ENCODE peak calls at places on chromosomes 11 and 22, in five cellular contexts. B, P, T, U and K are unnamed samples.

GRCh38 chr22:30238661-30239420 is 7.7 kb downstream of the LIF start:
- DNase-seq in B (no peak), P (peak; percentile 79), T (no peak), U (peak; percentile 59), K (no peak)

GRCh38 chr11:68798221-68798813 is 43.4 kb downstream of the CPT1A start:
- DNase-seq in B (peak; percentile 35), P (no peak), T (no peak), U (no peak), K (peak; percentile 54)

GRCh38 chr11:64877390-64878222 is 815 bp downstream of the EHD1 start:
- DNase-seq in B (no peak), P (no peak), T (no peak), U (no peak), K (no peak)

GRCh38 chr22:43275545-43275981 is 67.6 kb downstream of the SCUBE1 start:
- DNase-seq in B (no peak), P (no peak), T (no peak), U (no peak), K (no peak)

GRCh38 chr11:120532511-120533196 is 21.1 kb downstream of the GRIK4 start:
- DNase-seq in B (no peak), P (no peak), T (no peak), U (peak; percentile 70), K (no peak)

GRCh38 chr11:47607380-47607779 is 13.2 kb upstream of the C1QTNF4 start:
- DNase-seq in B (no peak), P (peak; percentile 69), T (no peak), U (no peak), K (no peak)

GRCh38 chr22:49204599-49205214 is 623.0 kb downstream of the BRD1 start:
- DNase-seq in B (no peak), P (no peak), T (no peak), U (no peak), K (no peak)

GRCh38 chr22:50157976-50158375 is 12.6 kb upstream of the PANX2 start:
- DNase-seq in B (no peak), P (no peak), T (no peak), U (no peak), K (no peak)

GRCh38 chr11:12243511-12243910 is 133.1 kb downstream of the MICAL2 start:
- DNase-seq in B (no peak), P (no peak), T (no peak), U (no peak), K (no peak)

GRCh38 chr11:68099474-68100405 is 21.4 kb downstream of the CHKA start:
- DNase-seq in B (no peak), P (peak; percentile 53), T (no peak), U (peak; percentile 87), K (no peak)

GRCh38 chr22:25475554-25476022 is 88.9 kb upstream of the GRK3 start:
- DNase-seq in B (no peak), P (peak; percentile 35), T (no peak), U (peak; percentile 27), K (peak; percentile 82)

GRCh38 chr11:115384236-115384635 is 120.0 kb downstream of the CADM1 start:
- DNase-seq in B (no peak), P (no peak), T (no peak), U (no peak), K (no peak)

GRCh38 chr11:92941676-92942571 is 27.5 kb upstream of the MTNR1B start:
- DNase-seq in B (no peak), P (no peak), T (peak; percentile 40), U (peak; percentile 19), K (peak; percentile 61)

GRCh38 chr22:23762866-23763578 is at the start of gene C22orf15:
- DNase-seq in B (no peak), P (no peak), T (no peak), U (no peak), K (peak; percentile 94)

GRCh38 chr11:26186389-26186788 is 145.5 kb upstream of the ANO3 start:
- DNase-seq in B (no peak), P (no peak), T (no peak), U (no peak), K (no peak)

GRCh38 chr22:49951986-49952896 is 8.3 kb upstream of the PIM3 start:
- DNase-seq in B (no peak), P (no peak), T (no peak), U (no peak), K (no peak)

GRCh38 chr11:92866679-92867282 is 102.7 kb upstream of the MTNR1B start:
- DNase-seq in B (no peak), P (peak; percentile 33), T (no peak), U (no peak), K (no peak)

GRCh38 chr11:5831196-5831829 is 10.4 kb downstream of the OR52E6 start:
- DNase-seq in B (no peak), P (no peak), T (no peak), U (no peak), K (peak; percentile 9)

GRCh38 chr11:95067828-95068244 is 1.1 kb downstream of the SRSF8 start:
- DNase-seq in B (no peak), P (peak; percentile 33), T (no peak), U (no peak), K (no peak)

GRCh38 chr11:56885182-56885581 is 103.5 kb upstream of the OR5AK2 start:
- DNase-seq in B (no peak), P (no peak), T (no peak), U (no peak), K (no peak)

GRCh38 chr22:39873963-39874362 is 19.6 kb downstream of the ENTHD1 start:
- DNase-seq in B (no peak), P (no peak), T (no peak), U (no peak), K (no peak)

GRCh38 chr11:123783536-123783935 is 22.6 kb downstream of the OR6M1 start:
- DNase-seq in B (no peak), P (no peak), T (no peak), U (no peak), K (no peak)

DNA sequence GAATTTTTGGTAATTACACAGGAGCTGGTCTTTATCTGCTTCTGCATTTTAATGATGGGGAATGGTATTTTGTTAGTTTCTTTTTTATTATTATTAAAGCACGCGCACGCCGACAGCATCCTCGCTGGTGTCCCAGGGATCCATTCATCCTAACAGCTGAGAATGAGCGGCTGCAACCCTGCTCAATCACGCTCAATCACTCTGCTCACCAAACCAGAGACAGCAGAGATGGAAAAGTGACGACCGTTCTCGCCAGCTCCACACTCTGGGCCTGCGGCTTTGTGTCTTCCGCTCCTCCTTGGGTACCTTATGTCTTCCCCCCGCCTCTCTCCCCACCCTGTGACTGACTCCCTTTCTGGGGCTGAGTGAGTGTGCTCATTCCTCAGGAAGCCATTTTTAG is 84.5 kb downstream of the DSCAML1 start:
- DNase-seq in B (no peak), P (peak; percentile 2), T (no peak), U (no peak), K (no peak)
- H3K27ac ChIP-seq in B (no peak overlapping the region), P (no peak overlapping the region), T (no peak overlapping the region), U (no peak overlapping the region), K (no peak overlapping the region)

DNA sequence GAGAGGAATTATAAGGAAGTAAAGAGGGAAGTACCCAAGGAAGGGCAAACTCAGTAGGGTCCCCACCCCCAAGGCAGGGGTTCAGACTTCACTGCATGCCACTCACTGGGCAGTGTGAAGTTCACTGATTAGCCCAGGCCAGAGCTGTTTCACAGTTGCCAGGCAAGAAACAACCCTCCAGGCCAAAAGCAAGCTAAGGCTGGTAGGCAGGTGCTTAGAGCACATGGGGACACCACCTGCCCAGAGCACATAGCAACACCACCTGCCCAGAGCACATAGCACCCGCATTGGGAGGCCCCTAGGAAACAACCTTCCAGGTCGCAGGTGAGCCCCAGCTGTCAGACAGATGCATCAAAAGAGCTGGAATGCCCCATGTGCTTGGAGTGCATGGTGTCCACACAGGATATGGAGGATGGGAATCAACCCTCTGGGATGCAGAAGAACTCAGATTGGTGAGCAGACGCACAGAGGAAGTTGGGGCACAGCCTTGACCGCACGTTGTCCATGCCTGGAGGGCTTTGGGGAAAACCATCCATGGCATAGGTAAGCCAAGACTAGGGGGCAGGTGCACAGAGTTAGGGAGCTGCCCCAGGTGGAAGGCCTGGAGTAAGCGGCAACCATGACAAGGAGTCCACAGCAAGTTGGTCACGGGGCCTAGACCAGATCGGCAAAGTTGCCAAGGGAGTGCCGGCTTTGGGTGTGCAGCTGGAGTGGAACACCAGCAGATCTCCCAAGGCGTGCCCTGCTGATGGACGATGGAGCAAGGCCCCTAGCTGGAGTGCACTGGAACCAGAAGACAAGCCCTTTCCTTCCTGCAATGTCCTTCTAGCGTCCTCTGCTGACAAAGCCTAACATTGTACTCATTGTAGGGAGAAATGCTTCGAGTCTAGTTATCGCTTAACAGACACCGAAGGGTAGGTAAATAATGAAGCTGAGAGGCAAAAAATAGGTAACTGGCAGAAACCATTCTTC is 7.8 kb upstream of the TMEM216 start:
- DNase-seq in B (no peak), P (no peak), T (no peak), U (no peak), K (peak; percentile 50)
- TF ChIP-seq CTCF in B (no peak), P (no peak), T (peak; percentile 17), U (peak; percentile 31), K (peak; percentile 45)

DNA sequence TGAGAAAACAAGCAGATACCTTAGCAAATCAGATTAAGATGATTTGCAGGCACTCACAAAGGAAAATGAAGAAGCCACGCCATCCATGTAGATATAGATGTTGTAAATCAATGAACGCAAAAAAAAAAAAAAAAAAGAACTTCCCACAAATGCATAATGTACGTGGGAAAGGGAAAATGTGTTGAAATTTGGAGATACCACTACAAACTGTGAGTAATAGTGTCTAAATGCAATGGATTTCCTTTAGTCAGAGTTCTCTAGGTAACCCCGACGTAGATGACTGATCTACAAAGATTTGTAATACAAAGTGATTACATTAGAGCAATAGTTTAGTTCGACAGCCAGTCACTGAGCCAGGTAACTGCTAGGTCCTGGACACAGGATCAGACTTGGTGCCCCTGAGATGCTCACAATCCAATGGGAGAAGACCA is 785 bp upstream of the ANKRD54 start:
- DNase-seq in B (no peak), P (no peak), T (no peak), U (no peak), K (no peak)
- H3K27ac ChIP-seq in B (no peak overlapping the region), P (peak overlapping the region; percentile 89), T (peak overlapping the region; percentile 97), U (peak overlapping the region; percentile 85), K (peak overlapping the region; percentile 33)

GRCh38 chr22:36922097-36922608 is 8.7 kb downstream of the CSF2RB start:
- DNase-seq in B (no peak), P (no peak), T (no peak), U (no peak), K (no peak)

GRCh38 chr22:36922752-36923457 is 9.5 kb downstream of the CSF2RB start:
- DNase-seq in B (no peak), P (no peak), T (no peak), U (no peak), K (no peak)

GRCh38 chr22:36916034-36916433 is 2.6 kb downstream of the CSF2RB start:
- DNase-seq in B (no peak), P (no peak), T (no peak), U (no peak), K (no peak)

GRCh38 chr22:36921309-36922096 is 8.1 kb downstream of the CSF2RB start:
- DNase-seq in B (no peak), P (no peak), T (no peak), U (no peak), K (no peak)

GRCh38 chr22:36918730-36919129 is 5.3 kb downstream of the CSF2RB start:
- DNase-seq in B (no peak), P (no peak), T (no peak), U (no peak), K (no peak)
- TF ChIP-seq CTCF in B (no peak), P (no peak), T (no peak), U (no peak), K (no peak)